ENCODE peak calls at places on chromosomes 7 and 10, in five cellular contexts. K is stimulated activated CD4-positive, alpha-beta T cell treated with anti-CD3 and anti-CD28 coated beads, Interleukin-1b, Interleukin-23, amount 100 ng/mL, for 24 hours; P is NCI-H1105; Q is heart right ventricle; F is GM04504. H is an unnamed sample.

GRCh38 chr10:58894929-58895328 is 281.5 kb upstream of the PHYHIPL start:
- DNase-seq in K (no peak), Q (peak), F (no peak), P (no peak), H (no peak)

GRCh38 chr10:4541292-4541691 is 284.7 kb upstream of the AKR1E2 start:
- DNase-seq in P (no peak), Q (no peak), K (no peak), F (peak), H (no peak)

GRCh38 chr10:96415896-96416554 is 57.2 kb upstream of the OPALIN start:
- DNase-seq in Q (no peak), P (no peak), F (no peak), K (no peak), H (no peak)

GRCh38 chr7:73429218-73429617 is 4.4 kb upstream of the FZD9 start:
- DNase-seq in P (peak), Q (no peak), K (no peak), F (no peak), H (peak)

GRCh38 chr7:38245409-38245982 is 27.9 kb downstream of the TARP start:
- DNase-seq in P (no peak), Q (no peak), K (no peak), F (no peak), H (no peak)

GRCh38 chr10:9294865-9295264 is 1240.4 kb downstream of the GATA3 start:
- DNase-seq in Q (no peak), F (no peak), K (no peak), P (no peak), H (no peak)

GRCh38 chr7:35505031-35505430 is 189.9 kb downstream of the HERPUD2 start:
- DNase-seq in F (no peak), P (peak), K (no peak), Q (no peak), H (peak)

GRCh38 chr10:24467094-24467493 is 256.6 kb downstream of the ARHGAP21 start:
- DNase-seq in P (no peak), F (no peak), Q (no peak), K (no peak), H (no peak)

GRCh38 chr10:10869592-10869991 is 148.1 kb upstream of the CELF2 start:
- DNase-seq in K (no peak), Q (no peak), F (no peak), P (no peak), H (no peak)

GRCh38 chr7:94655562-94655883 is 410 bp downstream of the SGCE start:
- DNase-seq in Q (no peak), P (no peak), F (no peak), K (no peak), H (no peak)

GRCh38 chr7:95027181-95027872 is 119.9 kb downstream of the PPP1R9A start:
- DNase-seq in Q (no peak), F (no peak), K (no peak), P (no peak), H (peak)

GRCh38 chr7:76037310-76037709 is 10.5 kb downstream of the STYXL1 start:
- DNase-seq in F (peak), K (no peak), Q (no peak), P (no peak), H (no peak)

GRCh38 chr7:55111007-55111406 is 92.2 kb downstream of the EGFR start:
- DNase-seq in F (peak), Q (no peak), K (no peak), P (peak), H (no peak)

GRCh38 chr7:129684777-129685176 is 73.3 kb downstream of the NRF1 start:
- DNase-seq in P (no peak), F (no peak), Q (no peak), K (no peak), H (no peak)

GRCh38 chr7:74449809-74450397 is 3.8 kb upstream of the GTF2IRD1 start:
- DNase-seq in F (no peak), P (no peak), Q (peak), K (peak), H (peak)

GRCh38 chr10:109902992-109903947 is 20.0 kb downstream of the XPNPEP1 start:
- DNase-seq in Q (no peak), F (no peak), P (no peak), K (no peak), H (no peak)

GRCh38 chr7:132713893-132714292 is 137.6 kb upstream of the PLXNA4 start:
- DNase-seq in F (no peak), P (no peak), K (no peak), Q (no peak), H (no peak)

GRCh38 chr10:77601488-77601887 is 36.1 kb downstream of the KCNMA1 start:
- DNase-seq in F (no peak), K (no peak), Q (no peak), P (no peak), H (no peak)

GRCh38 chr10:79059859-79060379 is 8.8 kb upstream of the ZMIZ1 start:
- DNase-seq in Q (no peak), F (no peak), K (no peak), P (no peak), H (no peak)

GRCh38 chr10:97072851-97073665 is 112.7 kb downstream of the SLIT1 start:
- DNase-seq in P (peak), K (peak), F (peak), Q (peak), H (peak)

GRCh38 chr7:124649397-124650029 is 116.1 kb downstream of the GPR37 start:
- DNase-seq in Q (no peak), P (no peak), K (no peak), F (no peak), H (no peak)

GRCh38 chr7:156014201-156014600 is 201.9 kb upstream of the SHH start:
- DNase-seq in Q (no peak), F (no peak), K (no peak), P (no peak), H (no peak)

GRCh38 chr7:70480913-70481579 is 650.9 kb upstream of the GALNT17 start:
- DNase-seq in P (no peak), F (no peak), K (no peak), Q (no peak), H (no peak)

H was measured in NCI-H1092.